ENCODE peak calls at places on chromosomes 4 and X, in five cellular contexts. One of them, this sample, is unnamed.

GRCh38 chr4:101708640-101709039 is 81.9 kb upstream of the BANK1 start:
- DNase-seq in HepG2: no peak
- DNase-seq in K562: no peak
- DNase-seq in SK-N-SH: no peak
- DNase-seq in HCT116: no peak
- DNase-seq in this sample: no peak

GRCh38 chrX:125762954-125763353 is 403.1 kb downstream of the DCAF12L2 start:
- DNase-seq in HepG2: no peak
- DNase-seq in K562: no peak
- DNase-seq in SK-N-SH: no peak
- DNase-seq in HCT116: no peak
- DNase-seq in this sample: no peak

GRCh38 chr4:15649914-15650545 is 5.1 kb downstream of the FBXL5 start:
- DNase-seq in HepG2: peak
- DNase-seq in K562: peak
- DNase-seq in SK-N-SH: peak
- DNase-seq in HCT116: peak
- DNase-seq in this sample: peak

GRCh38 chr4:55791666-55792065 is 27.9 kb upstream of the EXOC1L start:
- DNase-seq in HepG2: no peak
- DNase-seq in K562: no peak
- DNase-seq in SK-N-SH: no peak
- DNase-seq in HCT116: no peak
- DNase-seq in this sample: no peak

GRCh38 chr4:38092701-38093100 is 132.5 kb downstream of the PTTG2 start:
- DNase-seq in HepG2: no peak
- DNase-seq in K562: no peak
- DNase-seq in SK-N-SH: no peak
- DNase-seq in HCT116: no peak
- DNase-seq in this sample: no peak

GRCh38 chrX:13837290-13837745 is 20.4 kb upstream of the GPM6B start:
- DNase-seq in HepG2: no peak
- DNase-seq in K562: no peak
- DNase-seq in SK-N-SH: no peak
- DNase-seq in HCT116: no peak
- DNase-seq in this sample: no peak

GRCh38 chrX:140733766-140734342 is 24.3 kb downstream of the LINC00632 start:
- DNase-seq in HepG2: peak
- DNase-seq in K562: peak
- DNase-seq in SK-N-SH: peak
- DNase-seq in HCT116: no peak
- DNase-seq in this sample: no peak

GRCh38 chr4:169658970-169659735 is 38.8 kb downstream of the CLCN3 start:
- DNase-seq in HepG2: no peak
- DNase-seq in K562: no peak
- DNase-seq in SK-N-SH: no peak
- DNase-seq in HCT116: no peak
- DNase-seq in this sample: no peak

GRCh38 chr4:183177001-183177400 is 77.9 kb downstream of the WWC2 start:
- DNase-seq in HepG2: no peak
- DNase-seq in K562: no peak
- DNase-seq in SK-N-SH: no peak
- DNase-seq in HCT116: no peak
- DNase-seq in this sample: no peak

GRCh38 chr4:6342530-6343293 is 73.1 kb downstream of the WFS1 start:
- DNase-seq in HepG2: no peak
- DNase-seq in K562: no peak
- DNase-seq in SK-N-SH: peak
- DNase-seq in HCT116: no peak
- DNase-seq in this sample: no peak

GRCh38 chr4:106495498-106495897 is 126.9 kb upstream of the GIMD1 start:
- DNase-seq in HepG2: no peak
- DNase-seq in K562: no peak
- DNase-seq in SK-N-SH: no peak
- DNase-seq in HCT116: no peak
- DNase-seq in this sample: no peak

DNA sequence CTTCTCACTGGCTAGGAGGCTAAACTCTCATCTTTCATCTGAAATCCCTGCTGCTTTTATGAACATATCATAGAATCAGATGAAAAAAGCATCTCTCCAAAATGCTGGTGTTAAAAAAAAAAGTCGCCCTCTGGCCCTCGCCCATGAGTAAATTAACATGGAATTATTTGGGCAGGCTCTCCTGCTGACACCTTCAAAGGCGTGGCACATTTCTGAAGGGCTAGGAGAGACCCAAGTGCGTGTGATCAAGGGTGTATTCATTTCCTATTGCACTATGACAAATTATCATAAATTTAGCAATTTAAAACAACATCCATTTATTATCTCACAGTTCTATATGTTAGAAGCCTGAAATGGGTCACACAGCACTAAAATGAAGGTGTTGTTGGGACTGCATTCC is 5.1 kb downstream of the ANXA3 start:
- DNase-seq in HepG2: no peak
- DNase-seq in K562: no peak
- DNase-seq in SK-N-SH: no peak
- DNase-seq in HCT116: peak
- DNase-seq in this sample: no peak
- TF ChIP-seq ZBTB33 in HepG2: no peak
- TF ChIP-seq ZBTB33 in K562: no peak
- TF ChIP-seq ZBTB33 in SK-N-SH: no peak
- TF ChIP-seq ZBTB33 in HCT116: no peak
- TF ChIP-seq ZBTB33 in this sample: no peak

GRCh38 chrX:110146521-110146920 is 143.6 kb downstream of the TMEM164 start:
- DNase-seq in HepG2: peak
- DNase-seq in K562: peak
- DNase-seq in SK-N-SH: peak
- DNase-seq in HCT116: peak
- DNase-seq in this sample: no peak
- TF ChIP-seq ZBTB33 in HepG2: no peak
- TF ChIP-seq ZBTB33 in K562: no peak
- TF ChIP-seq ZBTB33 in SK-N-SH: no peak
- TF ChIP-seq ZBTB33 in HCT116: no peak
- TF ChIP-seq ZBTB33 in this sample: no peak

DNA sequence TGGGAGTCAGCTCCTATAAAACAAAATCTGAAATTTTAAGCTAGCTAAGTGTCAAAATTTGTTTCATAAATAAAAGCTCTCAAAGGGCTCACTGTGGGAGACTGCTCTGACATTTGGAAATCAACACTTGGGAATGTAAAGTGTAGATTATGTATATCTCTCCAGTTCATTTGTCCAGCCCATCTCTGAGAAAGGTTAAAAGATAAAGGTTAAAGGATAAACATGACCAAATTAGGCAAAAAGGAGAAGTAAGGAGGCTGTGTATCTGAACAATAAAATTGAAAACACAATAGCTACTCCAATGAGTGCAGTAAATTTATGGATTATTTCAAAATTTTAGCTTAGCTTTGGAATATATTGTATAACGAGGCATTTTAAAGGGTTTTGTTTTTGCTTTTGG is 304.9 kb downstream of the UNC5C start:
- DNase-seq in HepG2: no peak
- DNase-seq in K562: no peak
- DNase-seq in SK-N-SH: no peak
- DNase-seq in HCT116: no peak
- DNase-seq in this sample: no peak
- TF ChIP-seq ZBTB33 in HepG2: no peak
- TF ChIP-seq ZBTB33 in K562: no peak
- TF ChIP-seq ZBTB33 in SK-N-SH: no peak
- TF ChIP-seq ZBTB33 in HCT116: no peak
- TF ChIP-seq ZBTB33 in this sample: no peak

GRCh38 chrX:39609941-39610340 is 487.8 kb downstream of the BCOR start:
- DNase-seq in HepG2: no peak
- DNase-seq in K562: no peak
- DNase-seq in SK-N-SH: no peak
- DNase-seq in HCT116: no peak
- DNase-seq in this sample: no peak
- TF ChIP-seq ZBTB33 in HepG2: no peak
- TF ChIP-seq ZBTB33 in K562: no peak
- TF ChIP-seq ZBTB33 in SK-N-SH: no peak
- TF ChIP-seq ZBTB33 in HCT116: no peak
- TF ChIP-seq ZBTB33 in this sample: no peak

GRCh38 chrX:81291996-81292395 is 90.1 kb downstream of the SH3BGRL start:
- DNase-seq in HepG2: no peak
- DNase-seq in K562: no peak
- DNase-seq in SK-N-SH: no peak
- DNase-seq in HCT116: no peak
- DNase-seq in this sample: no peak

GRCh38 chrX:81286075-81286474 is 84.2 kb downstream of the SH3BGRL start:
- DNase-seq in HepG2: no peak
- DNase-seq in K562: no peak
- DNase-seq in SK-N-SH: no peak
- DNase-seq in HCT116: no peak
- DNase-seq in this sample: no peak

DNA sequence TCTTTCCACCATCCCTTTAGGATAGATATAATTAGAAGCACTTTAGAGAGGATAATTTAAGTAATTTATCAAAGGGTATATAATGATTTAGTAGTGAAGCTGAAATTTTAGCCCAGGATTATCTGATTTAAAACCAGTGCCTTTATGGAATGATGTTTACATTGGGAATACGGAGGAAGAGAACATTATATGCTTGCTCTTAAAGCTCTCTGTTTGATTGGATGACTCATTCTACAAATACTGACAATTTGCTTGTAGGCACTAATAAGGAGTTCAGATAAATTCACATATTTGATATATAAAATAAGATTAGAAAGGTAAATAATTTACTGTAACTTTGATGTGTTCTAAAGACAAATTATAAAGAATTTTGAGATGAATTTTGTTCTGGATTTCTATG is 84.7 kb downstream of the SH3BGRL start:
- DNase-seq in HepG2: peak
- DNase-seq in K562: no peak
- DNase-seq in SK-N-SH: no peak
- DNase-seq in HCT116: no peak
- DNase-seq in this sample: no peak
- TF ChIP-seq ZBTB33 in HepG2: no peak
- TF ChIP-seq ZBTB33 in K562: no peak
- TF ChIP-seq ZBTB33 in SK-N-SH: no peak
- TF ChIP-seq ZBTB33 in HCT116: no peak
- TF ChIP-seq ZBTB33 in this sample: no peak

DNA sequence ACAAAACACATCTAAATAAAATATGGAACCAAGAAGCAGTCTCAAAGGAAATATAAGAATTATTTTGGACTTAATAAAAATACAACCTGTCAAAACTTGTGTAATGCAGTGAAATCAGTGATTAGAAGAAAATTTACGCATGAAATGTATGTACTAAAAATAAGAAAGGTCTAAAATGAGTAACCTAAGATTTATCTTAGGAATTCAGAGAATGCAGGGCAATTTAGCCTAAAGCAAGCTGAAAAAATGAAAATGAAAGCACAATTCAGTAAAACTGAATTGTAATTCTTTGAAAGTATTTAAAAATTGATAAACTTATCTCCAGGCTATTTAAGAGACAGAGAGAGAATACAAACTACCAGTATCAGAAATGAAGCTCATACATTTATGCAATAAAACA is 442.1 kb upstream of the ADGRL3 start:
- DNase-seq in HepG2: no peak
- DNase-seq in K562: no peak
- DNase-seq in SK-N-SH: no peak
- DNase-seq in HCT116: no peak
- DNase-seq in this sample: no peak
- TF ChIP-seq ZBTB33 in HepG2: no peak
- TF ChIP-seq ZBTB33 in K562: no peak
- TF ChIP-seq ZBTB33 in SK-N-SH: no peak
- TF ChIP-seq ZBTB33 in HCT116: no peak
- TF ChIP-seq ZBTB33 in this sample: no peak

DNA sequence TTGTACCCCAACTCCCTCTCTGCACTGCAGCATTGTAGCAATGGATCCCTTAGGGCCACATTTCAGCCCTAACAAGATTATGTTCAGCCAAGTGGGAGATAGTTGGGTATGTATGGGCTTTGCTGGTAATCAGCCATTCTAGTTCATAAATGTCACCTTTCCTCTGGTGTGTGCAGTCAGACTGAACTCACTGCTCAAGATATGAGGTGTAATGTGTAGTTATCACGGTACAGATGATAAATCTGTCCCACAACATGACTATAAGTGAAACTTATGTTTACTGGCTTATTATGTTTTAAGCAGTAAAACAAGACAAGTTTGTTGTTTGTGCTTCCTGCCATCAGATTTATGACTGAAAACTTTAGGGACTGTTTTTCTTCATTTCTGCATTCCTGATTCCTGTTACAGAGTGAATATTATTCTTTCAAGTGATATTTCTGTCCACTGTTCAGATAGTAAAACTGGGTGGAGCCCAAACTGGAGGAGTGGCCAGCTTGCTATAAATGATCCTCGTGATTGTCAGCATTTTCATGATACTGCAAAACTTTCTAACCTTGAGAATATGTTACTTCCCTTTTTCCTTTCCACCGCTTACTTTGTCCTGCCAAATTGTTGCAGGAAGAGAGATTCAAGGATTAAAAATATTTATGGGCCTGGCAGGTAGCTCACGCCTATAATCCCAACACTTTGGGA is 44.9 kb downstream of the ANAPC4 start:
- DNase-seq in HepG2: no peak
- DNase-seq in K562: no peak
- DNase-seq in SK-N-SH: no peak
- DNase-seq in HCT116: no peak
- DNase-seq in this sample: no peak
- TF ChIP-seq ZBTB33 in HepG2: no peak
- TF ChIP-seq ZBTB33 in K562: no peak
- TF ChIP-seq ZBTB33 in SK-N-SH: no peak
- TF ChIP-seq ZBTB33 in HCT116: no peak
- TF ChIP-seq ZBTB33 in this sample: no peak

GRCh38 chrX:84248226-84248625 is 60.2 kb upstream of the RPS6KA6 start:
- DNase-seq in HepG2: no peak
- DNase-seq in K562: no peak
- DNase-seq in SK-N-SH: no peak
- DNase-seq in HCT116: no peak
- DNase-seq in this sample: no peak
- TF ChIP-seq ZBTB33 in HepG2: no peak
- TF ChIP-seq ZBTB33 in K562: no peak
- TF ChIP-seq ZBTB33 in SK-N-SH: no peak
- TF ChIP-seq ZBTB33 in HCT116: no peak
- TF ChIP-seq ZBTB33 in this sample: no peak

DNA sequence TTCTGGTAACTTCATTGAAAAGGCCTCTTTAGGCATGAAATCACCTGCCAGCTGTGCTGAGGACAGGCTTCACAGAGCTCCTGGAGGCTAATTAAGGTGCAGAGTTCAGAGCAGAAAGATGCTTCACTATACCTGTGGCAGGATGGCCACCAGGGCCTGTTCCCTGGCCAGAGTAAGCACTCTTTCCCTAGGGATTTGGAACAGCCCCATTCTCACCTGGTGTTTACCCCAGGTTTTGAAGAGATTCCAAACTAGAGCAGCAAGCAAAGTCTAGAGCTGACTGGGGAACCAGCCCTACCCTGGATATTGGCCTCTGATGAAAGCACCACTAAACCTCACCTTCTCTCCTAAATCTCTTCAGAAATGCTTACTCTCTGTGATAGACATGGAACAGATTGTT is 148.8 kb downstream of the PDE5A start:
- DNase-seq in HepG2: no peak
- DNase-seq in K562: no peak
- DNase-seq in SK-N-SH: no peak
- DNase-seq in HCT116: no peak
- DNase-seq in this sample: no peak
- TF ChIP-seq ZBTB33 in HepG2: no peak
- TF ChIP-seq ZBTB33 in K562: no peak
- TF ChIP-seq ZBTB33 in SK-N-SH: no peak
- TF ChIP-seq ZBTB33 in HCT116: no peak
- TF ChIP-seq ZBTB33 in this sample: no peak

This sample was measured in GM12878.